ENCODE peak calls at places on chromosomes 2 and 18, in five cellular contexts. C is M059J, O is tibial artery, D is left cardiac atrium, L is EL. P is an unnamed sample.
A peak's percentile ranks its signal among the peaks of the same experiment; 100 is the strongest.

GRCh38 chr18:63264871-63265270 is 54.7 kb downstream of the BCL2 start:
- DNase-seq in C (no peak), O (no peak), D (no peak), L (no peak), P (no peak)

GRCh38 chr2:12928197-12928596 is 211.5 kb downstream of the TRIB2 start:
- DNase-seq in C (peak; percentile 87), O (no peak), D (no peak), L (peak; percentile 86), P (peak; percentile 60)

GRCh38 chr2:109069430-109070194 is 59.4 kb upstream of the SH3RF3 start:
- DNase-seq in C (no peak), O (no peak), D (no peak), L (no peak), P (no peak)

GRCh38 chr2:185145316-185146121 is 547.2 kb downstream of the ZNF804A start:
- DNase-seq in C (no peak), O (no peak), D (no peak), L (no peak), P (no peak)

GRCh38 chr2:142876423-142876822 is 1.0 kb upstream of the KYNU start:
- DNase-seq in C (no peak), O (no peak), D (no peak), L (no peak), P (no peak)

GRCh38 chr18:3757361-3757760 is 307.4 kb downstream of the TGIF1 start:
- DNase-seq in C (no peak), O (no peak), D (no peak), L (no peak), P (no peak)

GRCh38 chr2:69567157-69567908 is 76.2 kb downstream of the AAK1 start:
- DNase-seq in C (peak; percentile 31), O (no peak), D (no peak), L (peak; percentile 92), P (peak; percentile 53)

GRCh38 chr2:83596592-83597339 is 862.3 kb downstream of the SUCLG1 start:
- DNase-seq in C (no peak), O (no peak), D (no peak), L (peak; percentile 4), P (no peak)

P was measured in Daoy.